ENCODE peak calls at places on chromosomes 4 and X, in nine cellular contexts. One of them, this sample, is unnamed.

GRCh38 chr4:10336471-10336870 is 120.8 kb downstream of the ZNF518B start:
- DNase-seq in suprapubic skin: no peak
- DNase-seq in tibial nerve: no peak
- DNase-seq in IMR-90: no peak
- DNase-seq in uterus: no peak
- DNase-seq in heart left ventricle: no peak
- DNase-seq in stomach: no peak
- DNase-seq in adrenal gland: no peak
- DNase-seq in breast epithelium: no peak
- DNase-seq in this sample: no peak

GRCh38 chr4:131644619-131645018 is 1504.5 kb upstream of the PCDH10 start:
- DNase-seq in tibial nerve: no peak
- DNase-seq in heart left ventricle: no peak
- DNase-seq in adrenal gland: no peak
- DNase-seq in stomach: no peak
- DNase-seq in suprapubic skin: no peak
- DNase-seq in IMR-90: peak; percentile 2
- DNase-seq in uterus: no peak
- DNase-seq in breast epithelium: no peak
- DNase-seq in this sample: no peak

GRCh38 chrX:136191171-136191570 is 43.8 kb downstream of the FHL1 start:
- DNase-seq in tibial nerve: no peak
- DNase-seq in stomach: no peak
- DNase-seq in adrenal gland: peak; percentile 38
- DNase-seq in uterus: no peak
- DNase-seq in heart left ventricle: no peak
- DNase-seq in breast epithelium: no peak
- DNase-seq in suprapubic skin: no peak
- DNase-seq in IMR-90: no peak
- DNase-seq in this sample: no peak

GRCh38 chr4:4868506-4869379 is 9.3 kb downstream of the MSX1 start:
- DNase-seq in suprapubic skin: no peak
- DNase-seq in adrenal gland: no peak
- DNase-seq in stomach: no peak
- DNase-seq in tibial nerve: no peak
- DNase-seq in heart left ventricle: no peak
- DNase-seq in breast epithelium: no peak
- DNase-seq in uterus: no peak
- DNase-seq in IMR-90: no peak
- DNase-seq in this sample: no peak

GRCh38 chr4:89894654-89895652 is at the start of gene MMRN1:
- DNase-seq in tibial nerve: no peak
- DNase-seq in heart left ventricle: no peak
- DNase-seq in uterus: no peak
- DNase-seq in suprapubic skin: no peak
- DNase-seq in breast epithelium: no peak
- DNase-seq in stomach: no peak
- DNase-seq in IMR-90: no peak
- DNase-seq in adrenal gland: no peak
- DNase-seq in this sample: no peak

GRCh38 chrX:54043696-54044125 is 562 bp downstream of the PHF8 start:
- DNase-seq in adrenal gland: no peak
- DNase-seq in IMR-90: peak; percentile 10
- DNase-seq in uterus: no peak
- DNase-seq in breast epithelium: no peak
- DNase-seq in tibial nerve: no peak
- DNase-seq in stomach: peak; percentile 34
- DNase-seq in suprapubic skin: no peak
- DNase-seq in heart left ventricle: peak; percentile 23
- DNase-seq in this sample: peak; percentile 49

GRCh38 chr4:15500721-15501120 is 31.0 kb downstream of the CC2D2A start:
- DNase-seq in IMR-90: no peak
- DNase-seq in tibial nerve: no peak
- DNase-seq in adrenal gland: no peak
- DNase-seq in suprapubic skin: no peak
- DNase-seq in breast epithelium: no peak
- DNase-seq in stomach: no peak
- DNase-seq in uterus: no peak
- DNase-seq in heart left ventricle: no peak
- DNase-seq in this sample: no peak

GRCh38 chr4:155805016-155805415 is 46.2 kb downstream of the GUCY1B1 start:
- DNase-seq in breast epithelium: no peak
- DNase-seq in suprapubic skin: no peak
- DNase-seq in IMR-90: peak; percentile 73
- DNase-seq in heart left ventricle: no peak
- DNase-seq in adrenal gland: no peak
- DNase-seq in tibial nerve: no peak
- DNase-seq in uterus: no peak
- DNase-seq in stomach: no peak
- DNase-seq in this sample: no peak

GRCh38 chr4:133600008-133600407 is 450.9 kb downstream of the PCDH10 start:
- DNase-seq in breast epithelium: no peak
- DNase-seq in tibial nerve: no peak
- DNase-seq in suprapubic skin: no peak
- DNase-seq in heart left ventricle: no peak
- DNase-seq in IMR-90: no peak
- DNase-seq in uterus: no peak
- DNase-seq in adrenal gland: no peak
- DNase-seq in stomach: no peak
- DNase-seq in this sample: no peak

GRCh38 chr4:98474408-98474844 is 184.0 kb downstream of the TSPAN5 start:
- DNase-seq in tibial nerve: no peak
- DNase-seq in heart left ventricle: no peak
- DNase-seq in IMR-90: peak; percentile 85
- DNase-seq in stomach: no peak
- DNase-seq in breast epithelium: no peak
- DNase-seq in adrenal gland: no peak
- DNase-seq in uterus: no peak
- DNase-seq in suprapubic skin: no peak
- DNase-seq in this sample: no peak

DNA sequence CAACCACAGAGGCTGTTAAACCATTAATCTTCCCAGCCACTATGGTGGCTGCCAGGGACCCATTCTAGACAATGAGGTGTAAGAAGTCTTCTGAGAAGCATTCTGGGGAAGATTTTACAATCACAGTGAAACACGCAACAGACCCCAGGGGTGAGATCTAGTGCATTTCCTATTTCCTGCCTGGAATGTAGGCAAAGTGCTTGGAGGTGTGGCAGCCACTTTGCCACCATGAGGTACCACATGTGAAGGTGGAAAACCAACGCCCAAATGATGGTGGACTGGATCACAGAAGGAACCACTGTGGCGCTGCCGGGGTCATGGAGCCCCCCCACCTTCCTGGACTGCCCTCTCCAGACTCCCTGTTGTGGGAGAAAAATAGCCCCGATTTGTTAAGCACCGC is 61.8 kb downstream of the WFS1 start:
- DNase-seq in stomach: no peak
- DNase-seq in breast epithelium: no peak
- DNase-seq in suprapubic skin: no peak
- DNase-seq in uterus: no peak
- DNase-seq in heart left ventricle: no peak
- DNase-seq in adrenal gland: no peak
- DNase-seq in tibial nerve: no peak
- DNase-seq in IMR-90: no peak
- DNase-seq in this sample: no peak
- H3K4me1 ChIP-seq in stomach: no peaks in the 10 kb centered on the region
- H3K4me1 ChIP-seq in breast epithelium: no peaks in the 10 kb centered on the region
- H3K4me1 ChIP-seq in suprapubic skin: peaks cover 4% of the 10 kb centered on the region
- H3K4me1 ChIP-seq in uterus: no peaks in the 10 kb centered on the region
- H3K4me1 ChIP-seq in heart left ventricle: no peaks in the 10 kb centered on the region
- H3K4me1 ChIP-seq in adrenal gland: no peaks in the 10 kb centered on the region
- H3K4me1 ChIP-seq in tibial nerve: no peaks in the 10 kb centered on the region
- H3K4me1 ChIP-seq in IMR-90: no peaks in the 10 kb centered on the region
- H3K4me1 ChIP-seq in this sample: no peaks in the 10 kb centered on the region

GRCh38 chrX:130171446-130172126 is at the start of gene RAB33A:
- DNase-seq in adrenal gland: no peak
- DNase-seq in uterus: peak; percentile 29
- DNase-seq in stomach: no peak
- DNase-seq in tibial nerve: no peak
- DNase-seq in heart left ventricle: no peak
- DNase-seq in IMR-90: no peak
- DNase-seq in suprapubic skin: no peak
- DNase-seq in breast epithelium: no peak
- DNase-seq in this sample: peak; percentile 13

GRCh38 chrX:130172127-130172834 is 519 bp downstream of the RAB33A start:
- DNase-seq in heart left ventricle: no peak
- DNase-seq in tibial nerve: no peak
- DNase-seq in adrenal gland: no peak
- DNase-seq in breast epithelium: no peak
- DNase-seq in uterus: no peak
- DNase-seq in IMR-90: no peak
- DNase-seq in suprapubic skin: no peak
- DNase-seq in stomach: no peak
- DNase-seq in this sample: no peak

GRCh38 chrX:130174051-130174704 is 2.4 kb downstream of the RAB33A start:
- DNase-seq in IMR-90: peak; percentile 81
- DNase-seq in stomach: no peak
- DNase-seq in breast epithelium: no peak
- DNase-seq in heart left ventricle: peak; percentile 32
- DNase-seq in suprapubic skin: no peak
- DNase-seq in tibial nerve: no peak
- DNase-seq in uterus: peak; percentile 41
- DNase-seq in adrenal gland: peak; percentile 78
- DNase-seq in this sample: no peak

GRCh38 chrX:130173190-130173895 is 1.6 kb downstream of the RAB33A start:
- DNase-seq in adrenal gland: peak; percentile 82
- DNase-seq in IMR-90: peak; percentile 91
- DNase-seq in tibial nerve: no peak
- DNase-seq in stomach: no peak
- DNase-seq in suprapubic skin: no peak
- DNase-seq in heart left ventricle: peak; percentile 35
- DNase-seq in breast epithelium: no peak
- DNase-seq in uterus: peak; percentile 63
- DNase-seq in this sample: peak; percentile 54

DNA sequence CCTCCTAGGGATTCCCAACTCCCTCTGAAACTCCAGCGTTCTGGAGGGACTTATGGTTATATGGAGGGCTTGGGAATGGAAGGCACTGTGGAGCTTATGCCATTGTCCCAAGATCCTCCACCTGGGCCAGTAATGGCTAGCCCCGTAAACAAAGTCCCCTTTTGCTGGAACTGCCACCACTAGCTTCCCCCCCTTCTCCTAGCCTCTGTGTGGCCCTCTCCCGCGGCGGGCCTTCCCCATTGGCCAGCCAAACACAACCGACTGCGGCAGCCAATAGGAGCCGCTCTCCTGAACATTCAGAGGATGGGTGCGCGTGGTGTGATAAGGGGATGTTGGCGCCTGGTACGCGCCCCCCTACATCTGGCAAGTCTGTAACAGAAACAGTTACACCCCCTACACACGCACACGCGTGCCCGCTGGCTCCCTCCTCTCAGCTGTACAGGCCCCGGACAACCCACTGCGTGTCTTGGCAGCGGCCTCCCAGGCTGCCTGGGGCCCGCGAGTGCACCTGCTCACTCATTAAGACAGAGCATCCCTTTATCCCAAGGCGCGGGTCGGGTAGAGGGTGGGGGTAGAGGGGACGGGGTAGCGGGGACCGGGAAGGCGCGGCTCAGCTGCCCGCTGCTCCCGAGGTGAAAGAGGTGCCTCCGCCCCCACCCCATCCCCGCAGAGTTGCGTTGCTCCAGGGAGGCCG is 863 bp upstream of the RAB33A start:
- DNase-seq in suprapubic skin: no peak
- DNase-seq in stomach: peak; percentile 31
- DNase-seq in IMR-90: no peak
- DNase-seq in breast epithelium: no peak
- DNase-seq in tibial nerve: no peak
- DNase-seq in heart left ventricle: peak; percentile 47
- DNase-seq in uterus: peak; percentile 27
- DNase-seq in adrenal gland: peak; percentile 30
- DNase-seq in this sample: peak; percentile 42
- TF ChIP-seq POLR2A in suprapubic skin: no peak
- TF ChIP-seq POLR2A in stomach: no peak
- TF ChIP-seq POLR2A in IMR-90: no peak
- TF ChIP-seq POLR2A in breast epithelium: no peak
- TF ChIP-seq POLR2A in tibial nerve: no peak
- TF ChIP-seq POLR2A in heart left ventricle: no peak
- TF ChIP-seq POLR2A in uterus: no peak
- TF ChIP-seq POLR2A in adrenal gland: no peak
- TF ChIP-seq POLR2A in this sample: no peak

DNA sequence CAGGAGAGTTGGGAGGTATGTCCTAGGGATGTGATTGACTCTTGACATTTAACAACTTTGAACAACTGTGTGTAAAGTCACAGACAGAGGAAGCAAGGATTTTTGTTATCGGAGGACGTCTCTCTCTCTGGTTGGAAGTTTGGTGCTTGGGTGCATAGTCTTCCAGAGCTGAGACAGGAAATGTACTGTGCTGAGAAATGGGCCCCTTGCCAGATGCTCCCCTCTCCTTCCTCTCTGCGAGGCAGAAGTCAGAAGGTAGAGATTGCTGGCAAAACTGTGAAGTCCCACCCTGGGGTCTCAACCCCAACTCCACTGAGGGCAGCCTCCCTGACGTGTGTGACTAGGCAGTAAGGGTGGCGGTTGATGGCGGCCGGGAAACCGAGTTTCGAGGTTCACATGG is 49.2 kb downstream of the SETD7 start:
- DNase-seq in breast epithelium: no peak
- DNase-seq in heart left ventricle: peak; percentile 21
- DNase-seq in uterus: no peak
- DNase-seq in tibial nerve: no peak
- DNase-seq in adrenal gland: no peak
- DNase-seq in suprapubic skin: no peak
- DNase-seq in IMR-90: no peak
- DNase-seq in stomach: no peak
- DNase-seq in this sample: no peak
- H3K4me1 ChIP-seq in breast epithelium: no peaks in the 10 kb centered on the region
- H3K4me1 ChIP-seq in heart left ventricle: peaks cover 10% of the 10 kb centered on the region
- H3K4me1 ChIP-seq in uterus: no peaks in the 10 kb centered on the region
- H3K4me1 ChIP-seq in tibial nerve: no peaks in the 10 kb centered on the region
- H3K4me1 ChIP-seq in adrenal gland: no peaks in the 10 kb centered on the region
- H3K4me1 ChIP-seq in suprapubic skin: no peaks in the 10 kb centered on the region
- H3K4me1 ChIP-seq in IMR-90: peaks cover 1% of the 10 kb centered on the region
- H3K4me1 ChIP-seq in stomach: no peaks in the 10 kb centered on the region
- H3K4me1 ChIP-seq in this sample: no peaks in the 10 kb centered on the region

DNA sequence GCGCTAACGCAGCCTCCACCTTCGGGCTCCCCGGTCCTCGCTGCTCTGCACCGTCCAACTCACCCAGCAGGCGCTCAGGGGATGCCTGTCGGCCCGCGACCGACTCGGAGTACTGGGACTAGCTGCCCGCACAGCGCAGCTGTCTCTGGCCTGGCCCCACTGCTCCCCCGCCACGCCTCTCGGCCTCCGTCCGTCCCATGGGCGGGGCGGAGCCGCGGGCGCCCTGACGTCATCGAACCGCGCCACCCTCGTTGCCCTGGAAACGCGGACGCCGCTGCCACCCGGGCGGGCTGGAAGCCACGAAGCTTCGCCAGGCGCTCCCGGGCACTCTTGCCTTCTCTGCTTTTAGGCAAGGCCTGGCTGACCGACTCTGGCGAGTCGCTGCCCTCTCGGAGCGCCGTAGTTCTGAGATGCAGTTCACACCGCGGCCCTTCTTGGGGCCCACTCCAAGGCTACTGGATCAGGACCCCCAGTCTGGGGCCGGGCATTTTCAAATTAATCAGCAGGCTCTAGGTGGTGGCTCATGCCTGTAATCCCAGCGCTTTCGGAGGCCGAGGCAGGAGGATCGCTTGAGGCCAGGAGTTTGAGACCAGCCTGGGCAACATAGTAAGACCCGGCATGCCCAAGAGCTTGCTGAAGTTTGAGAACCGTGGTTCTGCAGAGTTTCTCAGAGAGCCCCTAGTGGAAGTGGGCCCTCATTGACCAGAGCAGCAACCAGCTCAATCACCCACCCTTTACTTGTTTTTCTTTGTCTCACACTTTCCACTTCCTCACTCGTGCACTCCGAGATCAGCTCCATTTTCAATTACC is 12.0 kb downstream of the ACOX3 start:
- DNase-seq in heart left ventricle: peak; percentile 90
- DNase-seq in uterus: peak; percentile 90
- DNase-seq in stomach: peak; percentile 92
- DNase-seq in suprapubic skin: peak; percentile 91
- DNase-seq in tibial nerve: peak; percentile 76
- DNase-seq in breast epithelium: peak; percentile 87
- DNase-seq in adrenal gland: peak; percentile 89
- DNase-seq in IMR-90: peak; percentile 80
- DNase-seq in this sample: peak; percentile 92
- TF ChIP-seq POLR2A in heart left ventricle: peak; percentile 87
- TF ChIP-seq POLR2A in uterus: peak; percentile 75
- TF ChIP-seq POLR2A in stomach: no peak
- TF ChIP-seq POLR2A in suprapubic skin: no peak
- TF ChIP-seq POLR2A in tibial nerve: no peak
- TF ChIP-seq POLR2A in breast epithelium: peak; percentile 78
- TF ChIP-seq POLR2A in adrenal gland: peak; percentile 57
- TF ChIP-seq POLR2A in IMR-90: peak; percentile 84
- TF ChIP-seq POLR2A in this sample: peak; percentile 76